ENCODE peak calls at places on chromosomes 11 and 22, in four cellular contexts. N, R, S and Z are unnamed samples.

GRCh38 chr22:29813563-29813962 is 24.5 kb downstream of the ASCC2 start:
- DNase-seq in N (no peak), R (no peak), S (no peak), Z (no peak)

GRCh38 chr11:3836903-3837302 is 3.9 kb downstream of the RHOG start:
- DNase-seq in N (no peak), R (no peak), S (no peak), Z (no peak)

GRCh38 chr11:19992998-19993397 is 167.3 kb downstream of the DBX1 start:
- DNase-seq in N (no peak), R (no peak), S (no peak), Z (no peak)

GRCh38 chr22:48779211-48779643 is 1048.4 kb downstream of the BRD1 start:
- DNase-seq in N (no peak), R (no peak), S (no peak), Z (no peak)

GRCh38 chr11:31821235-31821764 is 10.2 kb upstream of the PAX6 start:
- DNase-seq in N (no peak), R (no peak), S (no peak), Z (no peak)

GRCh38 chr11:110089617-110090282 is 3.4 kb upstream of the ZC3H12C start:
- DNase-seq in N (no peak), R (no peak), S (no peak), Z (no peak)

GRCh38 chr11:95318459-95318858 is 87.5 kb upstream of the SESN3 start:
- DNase-seq in N (no peak), R (no peak), S (no peak), Z (no peak)

GRCh38 chr11:108235192-108235591 is 12.3 kb downstream of the ATM start:
- DNase-seq in N (no peak), R (no peak), S (no peak), Z (no peak)

GRCh38 chr11:124693142-124693541 is 19.4 kb downstream of the SPA17 start:
- DNase-seq in N (no peak), R (no peak), S (no peak), Z (no peak)

GRCh38 chr11:85825590-85825989 is 14.6 kb upstream of the SYTL2 start:
- DNase-seq in N (no peak), R (no peak), S (no peak), Z (no peak)

GRCh38 chr11:73797457-73797856 is 9.8 kb downstream of the MRPL48 start:
- DNase-seq in N (no peak), R (no peak), S (no peak), Z (no peak)

GRCh38 chr11:134364261-134364660 is 32.5 kb downstream of the GLB1L2 start:
- DNase-seq in N (no peak), R (no peak), S (no peak), Z (no peak)

GRCh38 chr11:126149759-126150236 is 61.7 kb downstream of the RPUSD4 start:
- DNase-seq in N (no peak), R (no peak), S (no peak), Z (no peak)

GRCh38 chr22:43511276-43511910 is 99.6 kb downstream of the MPPED1 start:
- DNase-seq in N (no peak), R (no peak), S (no peak), Z (no peak)

GRCh38 chr11:92473736-92474135 is 249.1 kb downstream of the FAT3 start:
- DNase-seq in N (no peak), R (no peak), S (no peak), Z (no peak)

GRCh38 chr11:46006418-46007070 is 84.1 kb downstream of the LARGE2 start:
- DNase-seq in N (peak; percentile 71), R (peak; percentile 37), S (peak; percentile 90), Z (no peak)

GRCh38 chr11:76250520-76251222 is 44.4 kb upstream of the WNT11 start:
- DNase-seq in N (no peak), R (no peak), S (no peak), Z (no peak)

GRCh38 chr11:35838071-35838470 is 105.8 kb upstream of the LDLRAD3 start:
- DNase-seq in N (no peak), R (no peak), S (no peak), Z (no peak)

GRCh38 chr11:70481625-70482528 is 83.5 kb downstream of the CTTN start:
- DNase-seq in N (no peak), R (no peak), S (no peak), Z (no peak)

GRCh38 chr11:38274031-38274430 is 1676.0 kb upstream of the RAG2 start:
- DNase-seq in N (no peak), R (no peak), S (no peak), Z (no peak)

GRCh38 chr11:85464283-85464682 is 162.9 kb downstream of the DLG2 start:
- DNase-seq in N (no peak), R (no peak), S (no peak), Z (no peak)

GRCh38 chr22:24416611-24417010 is 10.8 kb upstream of the ADORA2A start:
- DNase-seq in N (no peak), R (no peak), S (no peak), Z (peak; percentile 37)

GRCh38 chr22:29385305-29385704 is 3.1 kb downstream of the AP1B1 start:
- DNase-seq in N (peak; percentile 44), R (no peak), S (no peak), Z (no peak)

GRCh38 chr11:107676341-107676740 is 35.5 kb downstream of the SLN start:
- DNase-seq in N (no peak), R (no peak), S (no peak), Z (no peak)

GRCh38 chr11:126748097-126748756 is 252.3 kb downstream of the KIRREL3 start:
- DNase-seq in N (no peak), R (no peak), S (no peak), Z (no peak)

DNA sequence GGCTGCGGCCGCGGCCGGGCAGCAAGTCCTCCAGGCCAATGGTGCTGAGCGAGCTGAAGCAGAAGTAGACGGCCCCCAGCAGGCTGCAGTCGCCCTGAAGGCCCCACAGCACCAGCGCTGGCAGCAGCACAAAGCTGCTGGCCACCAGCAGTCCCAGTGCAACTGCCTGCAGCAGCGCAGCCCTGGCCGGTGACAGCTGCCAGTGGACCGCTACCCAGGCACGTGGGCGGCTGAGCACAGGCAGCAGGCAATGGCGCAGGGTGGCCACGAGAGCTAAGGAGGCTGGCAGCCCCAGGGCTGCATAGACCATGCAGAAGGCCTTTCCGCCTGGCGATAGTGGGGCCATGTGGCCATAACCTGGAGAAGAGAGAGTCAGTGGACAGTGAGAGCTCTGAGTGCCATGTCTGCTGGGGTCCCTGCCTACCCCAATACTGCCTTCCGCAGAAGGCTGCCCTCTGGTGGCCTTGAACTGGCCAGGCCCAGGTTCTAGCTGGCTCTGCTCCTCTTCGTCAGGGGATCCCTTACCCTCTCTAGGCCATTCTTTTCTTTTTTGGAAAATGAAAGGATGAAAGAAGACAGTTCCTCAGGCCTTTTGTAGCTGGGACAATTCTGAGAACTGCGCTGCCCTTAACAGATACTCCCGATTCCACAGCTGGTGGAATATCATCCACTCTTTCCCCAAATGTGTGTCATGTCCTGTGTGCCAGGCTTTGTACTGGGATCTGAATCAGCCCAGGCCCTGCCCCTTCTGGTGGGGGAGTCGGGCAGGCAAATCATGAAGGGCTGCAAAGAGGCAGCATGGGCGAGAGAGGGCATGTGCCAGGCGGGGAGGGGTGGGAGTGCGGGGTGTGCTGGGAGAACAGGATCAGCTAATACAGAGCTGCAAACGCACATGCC is 1.8 kb downstream of the KCNK7 start:
- DNase-seq in N (no peak), R (no peak), S (no peak), Z (no peak)
- TF ChIP-seq YY1 in N (no peak), R (peak; percentile 34), S (no peak), Z (no peak)

DNA sequence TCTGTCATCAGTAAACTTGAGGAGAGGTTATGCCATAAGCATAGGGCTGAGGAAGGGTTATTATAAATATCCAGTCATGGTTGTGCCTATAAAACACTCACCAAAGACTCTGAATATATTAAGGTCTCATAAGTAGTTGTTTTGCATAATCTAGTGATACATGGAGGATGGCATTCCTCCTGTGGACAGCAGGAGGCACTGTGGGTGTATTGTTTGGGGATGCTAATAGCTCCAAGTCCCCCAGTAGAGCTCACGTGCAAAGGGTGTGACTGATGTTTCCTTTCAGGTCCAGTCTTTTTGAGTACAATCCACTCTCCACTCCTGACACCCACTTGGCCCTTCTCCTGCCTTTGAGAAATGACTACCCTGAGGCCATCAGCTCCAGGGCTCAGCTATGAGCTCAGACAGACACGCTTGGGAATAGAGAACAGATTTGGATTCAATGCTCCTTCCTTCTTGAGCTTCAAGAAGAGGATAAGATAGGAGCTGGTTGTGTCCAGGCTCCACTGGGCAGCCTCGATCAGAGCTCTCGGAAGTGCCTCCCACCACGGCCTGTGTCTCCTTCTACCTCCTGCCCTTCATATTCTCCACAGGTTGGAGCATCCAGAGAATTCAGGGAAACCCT is 85.2 kb upstream of the IGLL5 start:
- DNase-seq in N (no peak), R (no peak), S (no peak), Z (peak; percentile 42)
- TF ChIP-seq SUZ12 in N (no peak), R (no peak), S (no peak), Z (no peak)

GRCh38 chr22:50314455-50315288 is 7.2 kb upstream of the PLXNB2 start:
- DNase-seq in N (no peak), R (peak; percentile 84), S (no peak), Z (no peak)

GRCh38 chr22:50314081-50314454 is 6.6 kb upstream of the PLXNB2 start:
- DNase-seq in N (no peak), R (no peak), S (no peak), Z (no peak)

GRCh38 chr22:50312371-50312770 is 4.9 kb upstream of the PLXNB2 start:
- DNase-seq in N (no peak), R (no peak), S (no peak), Z (no peak)

GRCh38 chr22:50313021-50313420 is 5.6 kb upstream of the PLXNB2 start:
- DNase-seq in N (no peak), R (no peak), S (no peak), Z (no peak)

DNA sequence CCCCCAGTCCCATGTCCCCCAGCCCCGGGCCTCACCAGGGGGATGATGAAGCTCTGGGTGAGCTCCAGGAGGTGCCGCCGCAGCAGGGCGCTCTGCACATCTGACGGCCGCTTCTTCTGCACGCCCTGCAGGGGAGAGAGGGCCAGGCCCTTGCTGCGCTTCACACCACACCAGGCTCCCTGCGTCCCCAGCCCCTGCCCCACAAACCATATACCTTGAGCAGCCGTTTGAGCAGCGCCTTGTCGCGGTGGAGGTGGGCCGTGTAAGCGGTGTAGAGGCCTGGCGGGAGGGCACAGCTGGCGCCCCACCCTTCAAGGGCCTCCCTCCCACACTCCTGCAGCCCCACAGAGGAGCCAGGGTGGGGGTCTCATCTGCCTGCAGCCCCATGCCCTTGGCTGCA is 6.2 kb upstream of the PLXNB2 start:
- DNase-seq in N (no peak), R (no peak), S (no peak), Z (no peak)
- TF ChIP-seq YY1 in N (no peak), R (no peak), S (no peak), Z (no peak)

GRCh38 chr11:121366970-121367369 is 74.4 kb downstream of the SC5D start:
- DNase-seq in N (no peak), R (no peak), S (no peak), Z (no peak)
- TF ChIP-seq SUZ12 in N (no peak), R (no peak), S (no peak), Z (peak; percentile 2)

GRCh38 chr22:46165975-46166374 is 15.6 kb downstream of the PPARA start:
- DNase-seq in N (no peak), R (no peak), S (no peak), Z (no peak)
- TF ChIP-seq YY1 in N (no peak), R (no peak), S (no peak), Z (no peak)

DNA sequence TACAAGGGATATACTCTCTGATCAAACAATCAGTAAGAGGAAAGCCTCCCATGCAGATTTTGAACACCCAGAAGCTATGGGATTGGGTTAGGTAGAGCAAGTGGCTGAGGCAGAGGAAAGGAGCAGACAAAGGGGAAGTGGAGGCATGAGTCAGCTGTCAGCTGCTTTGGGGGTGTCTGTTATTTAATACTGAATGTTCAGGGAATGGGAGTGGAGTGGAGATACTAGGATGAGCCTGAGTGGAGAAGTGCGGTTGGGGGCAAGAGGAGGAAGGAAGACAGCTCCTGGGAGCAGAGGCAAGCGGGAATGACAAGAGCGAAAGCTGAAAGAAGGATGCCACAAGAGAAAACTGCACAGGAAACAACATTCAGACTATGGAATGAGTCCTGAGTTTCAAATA is 22.7 kb upstream of the TMPRSS5 start:
- DNase-seq in N (no peak), R (no peak), S (no peak), Z (no peak)
- TF ChIP-seq SUZ12 in N (no peak), R (no peak), S (no peak), Z (no peak)